ENCODE peak calls at places on chromosomes 16 and 17, in eight cellular contexts. One of them, this sample, is unnamed.
A peak's percentile ranks its signal among the peaks of the same experiment; 100 is the strongest.

GRCh38 chr17:61551255-61551742 is 39.7 kb downstream of the NACA2 start:
- DNase-seq in OCI-LY7: peak; percentile 58
- DNase-seq in cardiac fibroblast: peak; percentile 69
- DNase-seq in sigmoid colon: no peak
- DNase-seq in MM.1S: peak; percentile 30
- DNase-seq in ovary: no peak
- DNase-seq in skeletal muscle cell: peak; percentile 7
- DNase-seq in AG10803: peak; percentile 47
- DNase-seq in this sample: no peak

GRCh38 chr17:32302860-32303649 is 37.4 kb downstream of the RHBDL3 start:
- DNase-seq in OCI-LY7: no peak
- DNase-seq in cardiac fibroblast: no peak
- DNase-seq in sigmoid colon: no peak
- DNase-seq in MM.1S: no peak
- DNase-seq in ovary: peak; percentile 62
- DNase-seq in skeletal muscle cell: no peak
- DNase-seq in AG10803: no peak
- DNase-seq in this sample: no peak

GRCh38 chr16:28538733-28539596 is at the start of gene NUPR1:
- DNase-seq in OCI-LY7: no peak
- DNase-seq in cardiac fibroblast: peak; percentile 98
- DNase-seq in sigmoid colon: peak; percentile 100
- DNase-seq in MM.1S: no peak
- DNase-seq in ovary: peak; percentile 96
- DNase-seq in skeletal muscle cell: peak; percentile 88
- DNase-seq in AG10803: peak; percentile 99
- DNase-seq in this sample: peak; percentile 54

GRCh38 chr16:81723098-81723723 is 55.9 kb upstream of the PLCG2 start:
- DNase-seq in OCI-LY7: peak; percentile 90
- DNase-seq in cardiac fibroblast: peak; percentile 89
- DNase-seq in sigmoid colon: no peak
- DNase-seq in MM.1S: peak; percentile 72
- DNase-seq in ovary: no peak
- DNase-seq in skeletal muscle cell: peak; percentile 29
- DNase-seq in AG10803: peak; percentile 79
- DNase-seq in this sample: no peak

GRCh38 chr16:27179500-27180072 is 23.7 kb upstream of the KDM8 start:
- DNase-seq in OCI-LY7: peak; percentile 87
- DNase-seq in cardiac fibroblast: peak; percentile 82
- DNase-seq in sigmoid colon: peak; percentile 93
- DNase-seq in MM.1S: peak; percentile 80
- DNase-seq in ovary: peak; percentile 75
- DNase-seq in skeletal muscle cell: no peak
- DNase-seq in AG10803: peak; percentile 62
- DNase-seq in this sample: peak; percentile 53

GRCh38 chr16:3882531-3882930 is 2.0 kb upstream of the CREBBP start:
- DNase-seq in OCI-LY7: no peak
- DNase-seq in cardiac fibroblast: no peak
- DNase-seq in sigmoid colon: no peak
- DNase-seq in MM.1S: no peak
- DNase-seq in ovary: no peak
- DNase-seq in skeletal muscle cell: no peak
- DNase-seq in AG10803: no peak
- DNase-seq in this sample: no peak

GRCh38 chr16:85781685-85782370 is 17.5 kb downstream of the EMC8 start:
- DNase-seq in OCI-LY7: no peak
- DNase-seq in cardiac fibroblast: no peak
- DNase-seq in sigmoid colon: peak; percentile 87
- DNase-seq in MM.1S: no peak
- DNase-seq in ovary: peak; percentile 55
- DNase-seq in skeletal muscle cell: no peak
- DNase-seq in AG10803: peak; percentile 90
- DNase-seq in this sample: peak; percentile 77

GRCh38 chr17:20797292-20797691 is 217.8 kb downstream of the CDRT15L2 start:
- DNase-seq in OCI-LY7: no peak
- DNase-seq in cardiac fibroblast: no peak
- DNase-seq in sigmoid colon: no peak
- DNase-seq in MM.1S: no peak
- DNase-seq in ovary: no peak
- DNase-seq in skeletal muscle cell: no peak
- DNase-seq in AG10803: no peak
- DNase-seq in this sample: no peak

DNA sequence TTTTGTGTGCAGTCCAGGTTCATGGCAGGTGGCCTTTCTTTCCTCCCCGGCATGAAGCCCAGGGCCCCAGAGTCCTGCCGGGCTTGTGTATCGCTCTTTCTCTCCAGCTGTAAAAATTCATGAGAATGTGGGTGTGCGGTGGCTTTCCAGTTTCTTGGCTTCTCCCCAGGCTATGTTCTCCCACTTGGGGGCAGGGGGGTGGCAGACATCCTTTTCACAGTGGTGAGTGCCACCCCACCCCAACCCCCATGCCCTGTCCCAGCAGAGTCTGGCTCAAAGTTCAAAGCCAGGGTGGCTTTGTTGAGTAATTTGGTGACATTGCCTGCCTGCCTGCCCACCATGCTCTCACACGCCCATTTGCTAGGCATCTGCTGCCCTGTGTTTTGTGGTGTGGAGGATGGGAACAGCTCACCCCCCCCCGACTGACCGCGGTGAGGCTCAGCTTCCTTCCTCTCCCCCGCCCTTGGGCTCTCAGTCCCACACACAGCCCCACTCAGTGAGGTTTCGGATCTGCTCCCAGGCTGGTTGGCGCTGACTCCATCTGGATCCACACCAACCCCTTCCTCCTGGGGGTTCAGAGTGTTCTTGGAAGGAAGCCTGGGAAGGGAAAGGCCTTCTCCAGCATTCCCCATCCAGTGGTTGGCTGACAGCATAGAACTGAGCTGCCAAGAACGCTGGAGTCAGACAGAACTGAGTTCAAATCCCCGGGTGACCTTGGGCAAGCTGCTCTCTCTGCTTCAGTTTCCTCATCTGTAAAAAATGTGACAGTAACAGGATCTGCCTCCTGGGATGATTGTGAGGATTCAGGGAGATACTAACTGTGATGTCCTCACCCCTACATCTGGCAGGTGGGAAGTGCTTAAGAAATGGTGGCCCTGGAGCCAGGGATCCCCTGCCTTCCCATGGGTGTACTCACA is 36.1 kb downstream of the CHD9 start:
- DNase-seq in OCI-LY7: peak; percentile 63
- DNase-seq in cardiac fibroblast: peak; percentile 99
- DNase-seq in sigmoid colon: peak; percentile 99
- DNase-seq in MM.1S: peak; percentile 80
- DNase-seq in ovary: peak; percentile 98
- DNase-seq in skeletal muscle cell: peak; percentile 100
- DNase-seq in AG10803: peak; percentile 99
- DNase-seq in this sample: peak; percentile 85
- H3K4me3 ChIP-seq in OCI-LY7: peak overlapping the region; percentile 44
- H3K4me3 ChIP-seq in cardiac fibroblast: no peak overlapping the region
- H3K4me3 ChIP-seq in sigmoid colon: peak overlapping the region; percentile 26
- H3K4me3 ChIP-seq in MM.1S: peak overlapping the region; percentile 41
- H3K4me3 ChIP-seq in ovary: no peak overlapping the region
- H3K4me3 ChIP-seq in skeletal muscle cell: peak overlapping the region; percentile 15
- H3K4me3 ChIP-seq in AG10803: peak overlapping the region; percentile 40
- H3K4me3 ChIP-seq in this sample: peak overlapping the region; percentile 28

GRCh38 chr17:81891303-81891552 is 158 bp downstream of the ALYREF start:
- DNase-seq in OCI-LY7: no peak
- DNase-seq in cardiac fibroblast: no peak
- DNase-seq in sigmoid colon: no peak
- DNase-seq in MM.1S: no peak
- DNase-seq in ovary: no peak
- DNase-seq in skeletal muscle cell: no peak
- DNase-seq in AG10803: no peak
- DNase-seq in this sample: no peak
- H3K4me3 ChIP-seq in OCI-LY7: peak overlapping the region; percentile 77
- H3K4me3 ChIP-seq in cardiac fibroblast: peak overlapping the region; percentile 79
- H3K4me3 ChIP-seq in sigmoid colon: peak overlapping the region; percentile 87
- H3K4me3 ChIP-seq in MM.1S: peak overlapping the region; percentile 71
- H3K4me3 ChIP-seq in ovary: peak overlapping the region; percentile 99
- H3K4me3 ChIP-seq in skeletal muscle cell: peak overlapping the region; percentile 86
- H3K4me3 ChIP-seq in AG10803: peak overlapping the region; percentile 75
- H3K4me3 ChIP-seq in this sample: peak overlapping the region; percentile 98

GRCh38 chr17:50143461-50144176 is 6.9 kb downstream of the PPP1R9B start:
- DNase-seq in OCI-LY7: no peak
- DNase-seq in cardiac fibroblast: no peak
- DNase-seq in sigmoid colon: no peak
- DNase-seq in MM.1S: no peak
- DNase-seq in ovary: no peak
- DNase-seq in skeletal muscle cell: no peak
- DNase-seq in AG10803: no peak
- DNase-seq in this sample: no peak
- H3K4me3 ChIP-seq in OCI-LY7: no peak overlapping the region
- H3K4me3 ChIP-seq in cardiac fibroblast: no peak overlapping the region
- H3K4me3 ChIP-seq in sigmoid colon: no peak overlapping the region
- H3K4me3 ChIP-seq in MM.1S: no peak overlapping the region
- H3K4me3 ChIP-seq in ovary: no peak overlapping the region
- H3K4me3 ChIP-seq in skeletal muscle cell: no peak overlapping the region
- H3K4me3 ChIP-seq in AG10803: no peak overlapping the region
- H3K4me3 ChIP-seq in this sample: no peak overlapping the region

DNA sequence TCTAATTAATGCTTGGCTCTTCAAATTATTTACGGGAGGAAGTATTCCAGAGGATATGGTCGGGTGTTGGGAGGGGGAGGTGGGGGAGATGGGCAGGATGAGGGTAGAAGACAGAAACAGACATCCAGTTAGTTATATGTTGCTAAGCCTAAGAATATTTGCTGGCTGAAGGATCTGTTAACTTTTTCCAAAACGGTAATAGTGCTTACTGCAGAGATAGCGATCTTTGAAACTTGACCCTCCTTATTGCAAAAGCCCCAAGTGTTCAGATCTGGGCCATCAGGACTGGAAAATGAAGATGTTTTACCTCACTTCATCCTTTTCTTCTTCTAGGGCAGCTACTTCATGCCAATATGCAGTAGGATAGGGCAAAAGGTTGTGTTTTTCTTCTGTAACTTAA is 27.0 kb upstream of the MMD start:
- DNase-seq in OCI-LY7: no peak
- DNase-seq in cardiac fibroblast: peak; percentile 31
- DNase-seq in sigmoid colon: no peak
- DNase-seq in MM.1S: no peak
- DNase-seq in ovary: no peak
- DNase-seq in skeletal muscle cell: peak; percentile 75
- DNase-seq in AG10803: peak; percentile 54
- DNase-seq in this sample: no peak
- H3K4me3 ChIP-seq in OCI-LY7: no peak overlapping the region
- H3K4me3 ChIP-seq in cardiac fibroblast: no peak overlapping the region
- H3K4me3 ChIP-seq in sigmoid colon: no peak overlapping the region
- H3K4me3 ChIP-seq in MM.1S: no peak overlapping the region
- H3K4me3 ChIP-seq in ovary: no peak overlapping the region
- H3K4me3 ChIP-seq in skeletal muscle cell: no peak overlapping the region
- H3K4me3 ChIP-seq in AG10803: no peak overlapping the region
- H3K4me3 ChIP-seq in this sample: no peak overlapping the region

GRCh38 chr17:57356153-57356721 is 99.9 kb downstream of the MSI2 start:
- DNase-seq in OCI-LY7: peak; percentile 86
- DNase-seq in cardiac fibroblast: no peak
- DNase-seq in sigmoid colon: no peak
- DNase-seq in MM.1S: peak; percentile 68
- DNase-seq in ovary: no peak
- DNase-seq in skeletal muscle cell: no peak
- DNase-seq in AG10803: no peak
- DNase-seq in this sample: no peak

GRCh38 chr17:57356722-57357391 is 100.5 kb downstream of the MSI2 start:
- DNase-seq in OCI-LY7: peak; percentile 96
- DNase-seq in cardiac fibroblast: no peak
- DNase-seq in sigmoid colon: no peak
- DNase-seq in MM.1S: peak; percentile 87
- DNase-seq in ovary: no peak
- DNase-seq in skeletal muscle cell: no peak
- DNase-seq in AG10803: no peak
- DNase-seq in this sample: peak; percentile 55

GRCh38 chr17:57355090-57355859 is 99.0 kb downstream of the MSI2 start:
- DNase-seq in OCI-LY7: peak; percentile 47
- DNase-seq in cardiac fibroblast: no peak
- DNase-seq in sigmoid colon: no peak
- DNase-seq in MM.1S: peak; percentile 67
- DNase-seq in ovary: no peak
- DNase-seq in skeletal muscle cell: no peak
- DNase-seq in AG10803: no peak
- DNase-seq in this sample: no peak

GRCh38 chr17:57357830-57358426 is 101.6 kb downstream of the MSI2 start:
- DNase-seq in OCI-LY7: peak; percentile 81
- DNase-seq in cardiac fibroblast: no peak
- DNase-seq in sigmoid colon: no peak
- DNase-seq in MM.1S: peak; percentile 79
- DNase-seq in ovary: no peak
- DNase-seq in skeletal muscle cell: no peak
- DNase-seq in AG10803: no peak
- DNase-seq in this sample: no peak

GRCh38 chr17:57357392-57357784 is 101.1 kb downstream of the MSI2 start:
- DNase-seq in OCI-LY7: peak; percentile 74
- DNase-seq in cardiac fibroblast: no peak
- DNase-seq in sigmoid colon: no peak
- DNase-seq in MM.1S: peak; percentile 50
- DNase-seq in ovary: peak; percentile 68
- DNase-seq in skeletal muscle cell: no peak
- DNase-seq in AG10803: no peak
- DNase-seq in this sample: peak; percentile 52
- H3K4me3 ChIP-seq in OCI-LY7: peak overlapping the region; percentile 62
- H3K4me3 ChIP-seq in cardiac fibroblast: no peak overlapping the region
- H3K4me3 ChIP-seq in sigmoid colon: no peak overlapping the region
- H3K4me3 ChIP-seq in MM.1S: peak overlapping the region; percentile 39
- H3K4me3 ChIP-seq in ovary: no peak overlapping the region
- H3K4me3 ChIP-seq in skeletal muscle cell: no peak overlapping the region
- H3K4me3 ChIP-seq in AG10803: no peak overlapping the region
- H3K4me3 ChIP-seq in this sample: no peak overlapping the region